ENCODE peak calls at places on chromosomes 1 and 21, in six cellular contexts. I, M, X, C, J and E are unnamed samples.
A peak's percentile ranks its signal among the peaks of the same experiment; 100 is the strongest.

GRCh38 chr1:228393268-228393699 is 13.4 kb downstream of the TRIM11 start:
- DNase-seq in C (no peak), J (peak; percentile 60), X (peak; percentile 78), M (peak; percentile 56), I (no peak), E (peak; percentile 36)

GRCh38 chr1:90800012-90800717 is 83.1 kb upstream of the BARHL2 start:
- DNase-seq in C (no peak), J (no peak), I (no peak), X (no peak), M (no peak), E (no peak)

GRCh38 chr1:61142726-61143500 is 60.6 kb downstream of the NFIA start:
- DNase-seq in I (no peak), J (no peak), X (no peak), C (no peak), M (no peak), E (peak; percentile 30)

GRCh38 chr1:17826165-17826488 is 71.0 kb downstream of the ACTL8 start:
- DNase-seq in M (peak; percentile 27), J (peak; percentile 63), C (no peak), X (peak; percentile 52), I (peak; percentile 43), E (peak; percentile 64)

GRCh38 chr21:34598931-34599400 is 15.9 kb downstream of the RCAN1 start:
- DNase-seq in J (no peak), I (no peak), M (no peak), X (peak; percentile 6), C (no peak), E (no peak)

GRCh38 chr1:23910144-23910543 is 3.0 kb downstream of the CNR2 start:
- DNase-seq in J (no peak), C (no peak), X (no peak), I (no peak), M (no peak), E (no peak)

GRCh38 chr21:30710499-30710898 is 8.1 kb downstream of the KRTAP21-3 start:
- DNase-seq in X (no peak), I (no peak), J (no peak), C (no peak), M (no peak), E (no peak)

GRCh38 chr1:94045465-94046056 is 75.4 kb downstream of the ABCA4 start:
- DNase-seq in M (peak; percentile 83), J (peak; percentile 72), X (peak; percentile 89), I (peak; percentile 55), C (no peak), E (peak; percentile 72)

GRCh38 chr1:30397576-30397975 is 325.8 kb downstream of the MATN1 start:
- DNase-seq in M (no peak), X (no peak), C (no peak), I (no peak), J (no peak), E (no peak)

GRCh38 chr1:172781513-172782140 is 122.7 kb downstream of the FASLG start:
- DNase-seq in J (no peak), I (no peak), X (no peak), C (no peak), M (no peak), E (no peak)

GRCh38 chr1:1614204-1614953 is 921 bp upstream of the MIB2 start:
- DNase-seq in C (peak; percentile 42), M (peak; percentile 40), I (peak; percentile 68), J (peak; percentile 48), X (no peak), E (peak; percentile 63)

GRCh38 chr1:18149113-18149641 is 41.6 kb downstream of the IGSF21 start:
- DNase-seq in X (no peak), J (peak; percentile 46), M (no peak), I (no peak), C (no peak), E (no peak)

GRCh38 chr1:200739499-200740290 is 1.0 kb downstream of the CAMSAP2 start:
- DNase-seq in X (peak; percentile 39), M (peak; percentile 38), I (no peak), C (no peak), J (no peak), E (peak; percentile 73)

GRCh38 chr1:212004888-212005287 is 30.5 kb downstream of the INTS7 start:
- DNase-seq in I (no peak), X (no peak), J (no peak), M (no peak), C (no peak), E (no peak)

GRCh38 chr1:163174524-163175437 is 27.9 kb downstream of the RGS5 start:
- DNase-seq in C (peak; percentile 12), M (peak; percentile 66), J (peak; percentile 74), X (peak; percentile 71), I (peak; percentile 63), E (peak; percentile 78)